ENCODE peak calls at places on chromosomes 11 and 22, in five cellular contexts. One of them, this sample, is unnamed. For H3K4me1 and H3K36me3, the result is how much of the 10 kb centered on the place peaks cover.

GRCh38 chr11:134731562-134731961 is 319.5 kb upstream of the B3GAT1 start:
- DNase-seq in body of pancreas: no peak
- DNase-seq in fibroblast of lung: no peak
- DNase-seq in upper lobe of right lung: no peak
- DNase-seq in SK-N-SH: no peak
- DNase-seq in this sample: no peak

GRCh38 chr11:30062103-30062502 is 45.3 kb upstream of the KCNA4 start:
- DNase-seq in SK-N-SH: no peak
- DNase-seq in fibroblast of lung: no peak
- DNase-seq in upper lobe of right lung: no peak
- DNase-seq in body of pancreas: no peak
- DNase-seq in this sample: no peak

GRCh38 chr11:95577716-95578460 is 211.7 kb downstream of the FAM76B start:
- DNase-seq in fibroblast of lung: peak
- DNase-seq in SK-N-SH: no peak
- DNase-seq in upper lobe of right lung: no peak
- DNase-seq in body of pancreas: no peak
- DNase-seq in this sample: no peak

GRCh38 chr11:2697871-2698270 is 1.9 kb downstream of the KCNQ1OT1 start:
- DNase-seq in upper lobe of right lung: no peak
- DNase-seq in SK-N-SH: no peak
- DNase-seq in body of pancreas: no peak
- DNase-seq in fibroblast of lung: no peak
- DNase-seq in this sample: no peak

GRCh38 chr11:96391698-96392307 is 2.0 kb downstream of the JRKL start:
- DNase-seq in upper lobe of right lung: no peak
- DNase-seq in body of pancreas: no peak
- DNase-seq in SK-N-SH: no peak
- DNase-seq in fibroblast of lung: no peak
- DNase-seq in this sample: no peak

GRCh38 chr11:17738350-17739207 is 4.0 kb downstream of the KCNC1 start:
- DNase-seq in SK-N-SH: no peak
- DNase-seq in body of pancreas: no peak
- DNase-seq in fibroblast of lung: no peak
- DNase-seq in upper lobe of right lung: peak
- DNase-seq in this sample: no peak

GRCh38 chr11:115930276-115930675 is 426.1 kb upstream of the CADM1 start:
- DNase-seq in SK-N-SH: peak
- DNase-seq in upper lobe of right lung: no peak
- DNase-seq in body of pancreas: no peak
- DNase-seq in fibroblast of lung: peak
- DNase-seq in this sample: no peak

GRCh38 chr22:42725606-42726355 is 5.1 kb upstream of the A4GALT start:
- DNase-seq in body of pancreas: no peak
- DNase-seq in SK-N-SH: no peak
- DNase-seq in upper lobe of right lung: no peak
- DNase-seq in fibroblast of lung: no peak
- DNase-seq in this sample: no peak

GRCh38 chr22:18954333-18954732 is 18.2 kb upstream of the PRODH start:
- DNase-seq in upper lobe of right lung: peak
- DNase-seq in fibroblast of lung: peak
- DNase-seq in SK-N-SH: peak
- DNase-seq in body of pancreas: peak
- DNase-seq in this sample: peak

GRCh38 chr11:69158301-69159152 is 2.8 kb downstream of the SMIM38 start:
- DNase-seq in upper lobe of right lung: peak
- DNase-seq in body of pancreas: no peak
- DNase-seq in SK-N-SH: no peak
- DNase-seq in fibroblast of lung: no peak
- DNase-seq in this sample: no peak

GRCh38 chr11:123594188-123594901 is 60.1 kb downstream of the SCN3B start:
- DNase-seq in SK-N-SH: no peak
- DNase-seq in body of pancreas: no peak
- DNase-seq in fibroblast of lung: peak
- DNase-seq in upper lobe of right lung: no peak
- DNase-seq in this sample: no peak

GRCh38 chr11:71078482-71078881 is 173.9 kb downstream of the SHANK2 start:
- DNase-seq in SK-N-SH: no peak
- DNase-seq in upper lobe of right lung: no peak
- DNase-seq in body of pancreas: no peak
- DNase-seq in fibroblast of lung: no peak
- DNase-seq in this sample: no peak

GRCh38 chr11:106281455-106282173 is 204.2 kb downstream of the AASDHPPT start:
- DNase-seq in fibroblast of lung: peak
- DNase-seq in body of pancreas: no peak
- DNase-seq in upper lobe of right lung: no peak
- DNase-seq in SK-N-SH: no peak
- DNase-seq in this sample: no peak

GRCh38 chr22:28769394-28770085 is 3.0 kb upstream of the CCDC117 start:
- DNase-seq in body of pancreas: no peak
- DNase-seq in fibroblast of lung: no peak
- DNase-seq in SK-N-SH: no peak
- DNase-seq in upper lobe of right lung: no peak
- DNase-seq in this sample: no peak

GRCh38 chr11:68354181-68354872 is 41.9 kb downstream of the LRP5 start:
- DNase-seq in SK-N-SH: no peak
- DNase-seq in upper lobe of right lung: peak
- DNase-seq in fibroblast of lung: peak
- DNase-seq in body of pancreas: peak
- DNase-seq in this sample: no peak

GRCh38 chr11:69415411-69416122 is 65.9 kb upstream of the LINC01488 start:
- DNase-seq in upper lobe of right lung: peak
- DNase-seq in SK-N-SH: no peak
- DNase-seq in body of pancreas: no peak
- DNase-seq in fibroblast of lung: no peak
- DNase-seq in this sample: no peak

GRCh38 chr22:20111045-20111688 is 4.7 kb upstream of the RANBP1 start:
- DNase-seq in fibroblast of lung: no peak
- DNase-seq in SK-N-SH: peak
- DNase-seq in body of pancreas: no peak
- DNase-seq in upper lobe of right lung: no peak
- DNase-seq in this sample: peak

GRCh38 chr11:72732329-72732728 is 19.9 kb downstream of the ARAP1 start:
- DNase-seq in body of pancreas: no peak
- DNase-seq in fibroblast of lung: no peak
- DNase-seq in upper lobe of right lung: no peak
- DNase-seq in SK-N-SH: no peak
- DNase-seq in this sample: no peak

GRCh38 chr22:36192601-36193000 is 9.0 kb downstream of the APOL4 start:
- DNase-seq in upper lobe of right lung: no peak
- DNase-seq in body of pancreas: no peak
- DNase-seq in SK-N-SH: no peak
- DNase-seq in fibroblast of lung: peak
- DNase-seq in this sample: no peak

GRCh38 chr22:30250713-30251267 is 4.2 kb upstream of the LIF start:
- DNase-seq in upper lobe of right lung: no peak
- DNase-seq in body of pancreas: peak
- DNase-seq in fibroblast of lung: peak
- DNase-seq in SK-N-SH: peak
- DNase-seq in this sample: no peak

GRCh38 chr11:112268406-112268805 is 7.7 kb upstream of the PLET1 start:
- DNase-seq in body of pancreas: no peak
- DNase-seq in fibroblast of lung: peak
- DNase-seq in upper lobe of right lung: no peak
- DNase-seq in SK-N-SH: no peak
- DNase-seq in this sample: no peak

GRCh38 chr22:37566329-37566837 is 6.1 kb downstream of the CDC42EP1 start:
- DNase-seq in upper lobe of right lung: peak
- DNase-seq in SK-N-SH: no peak
- DNase-seq in body of pancreas: no peak
- DNase-seq in fibroblast of lung: no peak
- DNase-seq in this sample: peak

GRCh38 chr22:37563153-37564081 is 3.1 kb downstream of the CDC42EP1 start:
- DNase-seq in SK-N-SH: no peak
- DNase-seq in upper lobe of right lung: peak
- DNase-seq in fibroblast of lung: peak
- DNase-seq in body of pancreas: peak
- DNase-seq in this sample: no peak

GRCh38 chr22:37562049-37562784 is 1.9 kb downstream of the CDC42EP1 start:
- DNase-seq in SK-N-SH: no peak
- DNase-seq in upper lobe of right lung: no peak
- DNase-seq in fibroblast of lung: no peak
- DNase-seq in body of pancreas: peak
- DNase-seq in this sample: no peak

GRCh38 chr22:37565830-37566229 is 5.5 kb downstream of the CDC42EP1 start:
- DNase-seq in fibroblast of lung: no peak
- DNase-seq in body of pancreas: no peak
- DNase-seq in SK-N-SH: no peak
- DNase-seq in upper lobe of right lung: no peak
- DNase-seq in this sample: no peak

DNA sequence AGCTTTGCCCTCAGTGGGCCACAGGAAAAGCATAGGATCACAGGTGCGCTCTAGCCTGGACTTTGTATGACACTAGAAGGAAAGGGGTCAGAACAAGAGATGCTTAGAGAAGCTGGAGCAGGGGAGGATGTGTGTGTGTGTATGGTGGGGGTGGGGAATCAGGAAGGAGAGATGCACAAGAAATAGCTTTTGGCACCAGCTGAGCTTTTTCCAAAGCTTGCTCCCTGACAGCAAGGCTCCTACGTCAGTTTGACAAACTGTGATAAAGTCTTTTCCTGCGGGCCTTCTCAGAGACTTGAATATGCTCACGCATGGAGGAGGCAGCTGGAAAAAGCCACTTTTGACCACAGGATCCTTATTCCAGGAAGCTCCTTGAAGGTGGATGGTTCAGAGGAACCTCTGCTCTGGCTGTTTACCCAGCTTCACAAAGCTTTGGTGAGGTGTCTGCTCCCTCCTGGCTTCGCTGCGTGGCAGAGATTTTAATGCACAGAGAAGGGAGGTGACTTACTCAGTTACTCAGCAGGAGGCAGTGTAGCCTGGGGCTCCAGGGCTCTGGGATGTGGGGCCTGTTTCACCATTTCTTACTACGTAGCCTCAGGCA is 3.9 kb downstream of the CDC42EP1 start:
- DNase-seq in upper lobe of right lung: no peak
- DNase-seq in body of pancreas: no peak
- DNase-seq in SK-N-SH: no peak
- DNase-seq in fibroblast of lung: peak
- DNase-seq in this sample: no peak
- H3K4me1 ChIP-seq in upper lobe of right lung: half or more
- H3K4me1 ChIP-seq in body of pancreas: half or more
- H3K4me1 ChIP-seq in SK-N-SH: under half
- H3K4me1 ChIP-seq in fibroblast of lung: under half
- H3K4me1 ChIP-seq in this sample: under half

DNA sequence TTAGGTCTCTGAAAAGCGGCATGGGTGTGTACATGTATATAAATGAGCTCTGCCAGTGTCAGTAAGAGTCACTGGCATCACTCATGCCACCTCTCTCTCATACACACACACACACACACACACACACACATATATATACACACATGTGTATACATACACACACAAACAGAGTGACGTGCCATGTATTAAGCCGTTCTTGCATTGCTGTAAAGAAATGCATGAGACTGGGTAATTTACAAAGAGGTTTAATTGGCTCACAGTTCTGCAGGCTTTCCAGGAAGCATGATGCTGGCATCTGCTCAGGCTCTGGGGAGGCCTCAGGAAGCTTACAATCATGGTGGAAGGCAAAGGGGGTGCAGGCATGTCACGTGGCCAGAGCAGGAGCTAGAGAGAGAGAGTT is 105.6 kb upstream of the NNMT start:
- DNase-seq in fibroblast of lung: no peak
- DNase-seq in body of pancreas: no peak
- DNase-seq in SK-N-SH: no peak
- DNase-seq in upper lobe of right lung: no peak
- DNase-seq in this sample: no peak
- H3K36me3 ChIP-seq in fibroblast of lung: under half
- H3K36me3 ChIP-seq in body of pancreas: under half
- H3K36me3 ChIP-seq in SK-N-SH: under half
- H3K36me3 ChIP-seq in upper lobe of right lung: half or more
- H3K36me3 ChIP-seq in this sample: under half

GRCh38 chr11:75767793-75768111 is 826 bp upstream of the DGAT2 start:
- DNase-seq in SK-N-SH: no peak
- DNase-seq in body of pancreas: no peak
- DNase-seq in upper lobe of right lung: no peak
- DNase-seq in fibroblast of lung: no peak
- DNase-seq in this sample: no peak

GRCh38 chr11:75767228-75767572 is 1.4 kb upstream of the DGAT2 start:
- DNase-seq in body of pancreas: no peak
- DNase-seq in upper lobe of right lung: no peak
- DNase-seq in fibroblast of lung: no peak
- DNase-seq in SK-N-SH: no peak
- DNase-seq in this sample: no peak

GRCh38 chr11:75768112-75768908 is at the start of gene DGAT2:
- DNase-seq in fibroblast of lung: peak
- DNase-seq in body of pancreas: peak
- DNase-seq in upper lobe of right lung: peak
- DNase-seq in SK-N-SH: peak
- DNase-seq in this sample: peak

GRCh38 chr11:75766449-75767227 is 1.9 kb upstream of the DGAT2 start:
- DNase-seq in upper lobe of right lung: no peak
- DNase-seq in body of pancreas: no peak
- DNase-seq in SK-N-SH: no peak
- DNase-seq in fibroblast of lung: no peak
- DNase-seq in this sample: no peak

DNA sequence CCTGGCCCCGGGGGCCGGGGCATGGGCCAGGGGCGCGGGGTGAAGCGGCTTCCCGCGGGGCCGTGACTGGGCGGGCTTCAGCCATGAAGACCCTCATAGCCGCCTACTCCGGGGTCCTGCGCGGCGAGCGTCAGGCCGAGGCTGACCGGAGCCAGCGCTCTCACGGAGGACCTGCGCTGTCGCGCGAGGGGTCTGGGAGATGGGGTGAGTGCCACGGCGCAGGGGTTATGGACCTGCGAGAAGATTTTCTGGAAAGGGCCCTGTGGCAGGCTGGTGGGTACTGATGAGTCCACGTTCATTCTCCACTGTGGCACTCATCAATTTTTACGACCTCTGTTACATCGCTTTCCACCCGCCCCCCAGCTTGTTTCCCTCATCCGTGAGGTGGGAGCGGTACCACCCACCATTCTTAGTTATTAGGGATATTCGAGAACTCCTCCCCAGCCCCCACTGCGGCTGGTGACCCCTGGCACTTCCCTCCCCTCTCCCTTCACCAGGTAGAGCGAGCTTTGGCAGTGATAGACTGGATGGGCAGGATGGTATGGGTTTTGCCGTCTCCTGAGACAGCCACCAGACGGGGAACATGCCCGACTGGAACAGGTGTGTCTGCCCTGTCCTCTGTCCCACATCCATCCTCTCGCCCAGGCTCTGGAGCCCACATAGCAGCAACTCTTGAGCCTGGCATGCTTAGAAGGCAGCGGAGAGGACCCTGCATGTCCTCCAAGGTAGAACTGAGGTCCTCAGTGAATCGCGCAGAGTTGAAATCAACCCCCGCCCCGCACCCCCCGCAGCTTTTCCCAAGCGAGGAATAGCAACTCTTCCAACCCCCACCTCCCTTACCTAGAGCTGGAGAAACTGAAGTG is 562 bp downstream of the DGAT2 start:
- DNase-seq in SK-N-SH: peak
- DNase-seq in fibroblast of lung: no peak
- DNase-seq in upper lobe of right lung: no peak
- DNase-seq in body of pancreas: no peak
- DNase-seq in this sample: no peak
- H3K4me1 ChIP-seq in SK-N-SH: under half
- H3K4me1 ChIP-seq in fibroblast of lung: under half
- H3K4me1 ChIP-seq in upper lobe of right lung: under half
- H3K4me1 ChIP-seq in body of pancreas: under half
- H3K4me1 ChIP-seq in this sample: under half

GRCh38 chr11:36105743-36106581 is 162.1 kb downstream of the LDLRAD3 start:
- DNase-seq in SK-N-SH: no peak
- DNase-seq in fibroblast of lung: no peak
- DNase-seq in upper lobe of right lung: no peak
- DNase-seq in body of pancreas: no peak
- DNase-seq in this sample: no peak
- H3K36me3 ChIP-seq in SK-N-SH: under half
- H3K36me3 ChIP-seq in fibroblast of lung: under half
- H3K36me3 ChIP-seq in upper lobe of right lung: under half
- H3K36me3 ChIP-seq in body of pancreas: under half
- H3K36me3 ChIP-seq in this sample: under half

GRCh38 chr11:12540913-12541587 is 133.2 kb upstream of the TEAD1 start:
- DNase-seq in SK-N-SH: no peak
- DNase-seq in upper lobe of right lung: no peak
- DNase-seq in fibroblast of lung: peak
- DNase-seq in body of pancreas: no peak
- DNase-seq in this sample: no peak
- H3K4me1 ChIP-seq in SK-N-SH: under half
- H3K4me1 ChIP-seq in upper lobe of right lung: under half
- H3K4me1 ChIP-seq in fibroblast of lung: under half
- H3K4me1 ChIP-seq in body of pancreas: under half
- H3K4me1 ChIP-seq in this sample: under half